ENCODE peak calls at places on chromosomes 13 and 19, in five cellular contexts. I is pancreas; E is AG20443; L is stimulated activated CD4-positive, alpha-beta T cell treated with anti-CD3 and anti-CD28 coated beads, Interleukin-1b, Interleukin-23, amount 100 ng/mL, for 4 hours; U is GM23248. Z is an unnamed sample.

GRCh38 chr13:113862766-113863510 is 938 bp downstream of the GAS6 start:
- DNase-seq in I (peak), L (peak), E (peak), U (peak), Z (no peak)

GRCh38 chr13:27523345-27524073 is 73.1 kb upstream of the MTIF3 start:
- DNase-seq in E (no peak), L (no peak), U (no peak), I (no peak), Z (no peak)

GRCh38 chr19:10430505-10431253 is 10.3 kb downstream of the PDE4A start:
- DNase-seq in I (peak), L (no peak), E (peak), U (peak), Z (no peak)

GRCh38 chr19:53076984-53077383 is 26.2 kb downstream of the ZNF160 start:
- DNase-seq in U (peak), L (no peak), I (peak), E (peak), Z (no peak)

GRCh38 chr13:98998831-98999634 is 21.2 kb upstream of the DOCK9 start:
- DNase-seq in U (peak), E (peak), I (no peak), L (no peak), Z (no peak)

GRCh38 chr13:106477303-106477702 is 58.2 kb downstream of the EFNB2 start:
- DNase-seq in L (no peak), U (no peak), E (no peak), I (no peak), Z (no peak)

GRCh38 chr19:41997121-41997850 is 3.3 kb upstream of the ATP1A3 start:
- DNase-seq in L (peak), U (peak), E (peak), I (peak), Z (peak)

GRCh38 chr13:87792878-87793277 is 121.7 kb downstream of the SLITRK5 start:
- DNase-seq in I (no peak), E (no peak), U (no peak), L (no peak), Z (no peak)

GRCh38 chr13:24228852-24229458 is 68.4 kb downstream of the SPATA13 start:
- DNase-seq in E (peak), U (peak), I (no peak), L (no peak), Z (no peak)

GRCh38 chr13:80132741-80133601 is 208.0 kb downstream of the SPRY2 start:
- DNase-seq in U (peak), I (peak), E (peak), L (no peak), Z (no peak)

GRCh38 chr19:47095707-47096704 is 17.6 kb downstream of the ZC3H4 start:
- DNase-seq in U (peak), E (no peak), I (peak), L (no peak), Z (no peak)

GRCh38 chr19:33052352-33052972 is 12.2 kb downstream of the RHPN2 start:
- DNase-seq in L (no peak), U (peak), E (peak), I (no peak), Z (no peak)

GRCh38 chr19:16446108-16447014 is 25.4 kb downstream of the EPS15L1 start:
- DNase-seq in I (no peak), E (no peak), U (no peak), L (no peak), Z (no peak)

GRCh38 chr13:68176486-68176885 is 946.4 kb upstream of the PCDH9 start:
- DNase-seq in U (peak), I (no peak), E (no peak), L (no peak), Z (no peak)

GRCh38 chr19:49366110-49366509 is 2.4 kb downstream of the DKKL1 start:
- DNase-seq in L (no peak), U (no peak), I (no peak), E (no peak), Z (no peak)

GRCh38 chr13:113187905-113188595 is 20.4 kb downstream of the PCID2 start:
- DNase-seq in I (no peak), L (no peak), U (no peak), E (no peak), Z (no peak)

GRCh38 chr19:46746281-46746965 is at the start of gene STRN4:
- DNase-seq in I (peak), E (peak), U (peak), L (peak), Z (peak)

GRCh38 chr19:4058696-4059492 is 7.8 kb downstream of the ZBTB7A start:
- DNase-seq in E (no peak), I (no peak), U (peak), L (no peak), Z (no peak)

GRCh38 chr13:20828540-20829364 is 55.0 kb upstream of the EEF1AKMT1 start:
- DNase-seq in E (peak), U (peak), I (no peak), L (no peak), Z (no peak)

GRCh38 chr19:21322528-21322927 is 6.7 kb downstream of the ZNF708 start:
- DNase-seq in L (no peak), U (peak), E (peak), I (no peak), Z (no peak)

GRCh38 chr13:113742000-113742441 is 17.0 kb upstream of the TMEM255B start:
- DNase-seq in L (no peak), U (peak), E (peak), I (no peak), Z (no peak)

GRCh38 chr13:106139942-106140341 is 395.5 kb downstream of the EFNB2 start:
- DNase-seq in E (no peak), U (no peak), I (no peak), L (no peak), Z (no peak)

GRCh38 chr19:17779281-17779930 is 15.5 kb upstream of the B3GNT3 start:
- DNase-seq in L (no peak), I (no peak), U (peak), E (peak), Z (no peak)

GRCh38 chr19:2602391-2603181 is 99.9 kb downstream of the GNG7 start:
- DNase-seq in L (no peak), U (peak), I (peak), E (peak), Z (no peak)

GRCh38 chr13:75818181-75819110 is 182.3 kb downstream of the LMO7 start:
- DNase-seq in I (no peak), E (no peak), U (no peak), L (no peak), Z (no peak)

GRCh38 chr19:10505583-10506229 is 2.5 kb upstream of the KEAP1 start:
- DNase-seq in E (peak), I (peak), L (peak), U (peak), Z (peak)

GRCh38 chr19:16266586-16266942 is 58.1 kb upstream of the KLF2 start:
- DNase-seq in U (no peak), E (no peak), I (no peak), L (peak), Z (peak)

GRCh38 chr19:17993076-17993813 is 14.7 kb upstream of the ARRDC2 start:
- DNase-seq in U (no peak), E (no peak), I (no peak), L (no peak), Z (no peak)

GRCh38 chr13:33524086-33524485 is 238.5 kb upstream of the STARD13 start:
- DNase-seq in U (peak), E (peak), L (no peak), I (no peak), Z (no peak)

GRCh38 chr19:32852216-32852615 is 17.4 kb downstream of the SLC7A9 start:
- DNase-seq in I (no peak), E (no peak), L (no peak), U (no peak), Z (no peak)

GRCh38 chr19:34274827-34275625 is 20.7 kb downstream of the GARRE1 start:
- DNase-seq in L (no peak), E (peak), I (no peak), U (peak), Z (no peak)

GRCh38 chr19:8811315-8812172 is 20.6 kb downstream of the ZNF558 start:
- DNase-seq in U (peak), E (no peak), I (no peak), L (no peak), Z (no peak)